ENCODE peak calls at places on chromosomes 4 and X, in six cellular contexts. T is tibial artery, C is ovary, R is mammary epithelial cell, L is cardiac muscle cell, D is MM.1S. Q is an unnamed sample. For H3K4me1, the result is how much of the 10 kb centered on the place peaks cover.

GRCh38 chrX:22109442-22109841 is 77.3 kb downstream of the PHEX start:
- DNase-seq in T (no peak), R (peak), C (no peak), D (no peak), L (no peak), Q (no peak)

GRCh38 chrX:6169407-6169806 is 59.3 kb downstream of the NLGN4X start:
- DNase-seq in L (no peak), T (no peak), D (no peak), C (no peak), R (no peak), Q (no peak)

GRCh38 chrX:41808042-41808441 is 84.1 kb downstream of the GPR82 start:
- DNase-seq in T (no peak), D (no peak), L (no peak), C (no peak), R (no peak), Q (no peak)

GRCh38 chr4:32440391-32440790 is 1720.2 kb downstream of the PCDH7 start:
- DNase-seq in C (no peak), T (no peak), D (no peak), L (no peak), R (no peak), Q (no peak)

GRCh38 chr4:95585016-95585695 is 36.4 kb upstream of the UNC5C start:
- DNase-seq in T (no peak), D (no peak), C (no peak), R (peak), L (no peak), Q (no peak)

GRCh38 chr4:34181311-34181808 is 2063.0 kb downstream of the ARAP2 start:
- DNase-seq in R (peak), C (no peak), T (no peak), D (no peak), L (no peak), Q (no peak)

GRCh38 chrX:71619193-71619592 is 882 bp upstream of the CXCR3 start:
- DNase-seq in D (no peak), T (no peak), C (no peak), R (no peak), L (no peak), Q (no peak)

GRCh38 chr4:152109585-152110509 is 349.0 kb upstream of the GATB start:
- DNase-seq in T (no peak), D (no peak), R (no peak), L (no peak), C (no peak), Q (no peak)

GRCh38 chrX:75547783-75548182 is 24.9 kb upstream of the ZDHHC15 start:
- DNase-seq in R (no peak), T (peak), D (no peak), L (peak), C (peak), Q (peak)

GRCh38 chrX:30748337-30748960 is 95.2 kb downstream of the GK start:
- DNase-seq in R (no peak), T (no peak), D (no peak), C (no peak), L (no peak), Q (no peak)

GRCh38 chrX:15215366-15215765 is 54.5 kb downstream of the ASB9 start:
- DNase-seq in T (no peak), C (no peak), D (no peak), R (no peak), L (no peak), Q (no peak)

GRCh38 chrX:25737540-25737939 is 400.6 kb upstream of the MAGEB18 start:
- DNase-seq in C (no peak), R (no peak), T (no peak), L (no peak), D (no peak), Q (no peak)

GRCh38 chrX:122739770-122740169 is 444.3 kb upstream of the GRIA3 start:
- DNase-seq in D (no peak), L (no peak), C (no peak), T (no peak), R (no peak), Q (no peak)

GRCh38 chrX:134572816-134573682 is 85.2 kb downstream of the PLAC1 start:
- DNase-seq in L (no peak), C (no peak), T (no peak), R (peak), D (no peak), Q (no peak)

GRCh38 chr4:180674629-180675367 is 1568.4 kb upstream of the TENM3 start:
- DNase-seq in T (no peak), L (no peak), R (no peak), C (no peak), D (peak), Q (no peak)

GRCh38 chr4:14446311-14446710 is 556.0 kb upstream of the CPEB2 start:
- DNase-seq in R (peak), T (no peak), L (no peak), D (no peak), C (no peak), Q (no peak)

GRCh38 chr4:115648786-115649185 is 535.4 kb upstream of the NDST4 start:
- DNase-seq in L (no peak), T (no peak), R (no peak), D (no peak), C (no peak), Q (no peak)

GRCh38 chr4:82219346-82219745 is 154.4 kb downstream of the HNRNPD start:
- DNase-seq in C (no peak), L (no peak), R (no peak), T (no peak), D (no peak), Q (no peak)

GRCh38 chr4:82213485-82214162 is 160.2 kb downstream of the HNRNPD start:
- DNase-seq in D (peak), C (no peak), R (no peak), T (no peak), L (no peak), Q (no peak)

GRCh38 chr4:82215800-82216199 is 158.0 kb downstream of the HNRNPD start:
- DNase-seq in L (no peak), T (no peak), D (no peak), R (no peak), C (no peak), Q (no peak)

GRCh38 chr4:82216231-82216630 is 157.6 kb downstream of the HNRNPD start:
- DNase-seq in T (no peak), R (no peak), L (no peak), C (no peak), D (no peak), Q (no peak)

GRCh38 chr4:82217986-82218715 is 155.6 kb downstream of the HNRNPD start:
- DNase-seq in C (no peak), R (no peak), L (no peak), D (peak), T (no peak), Q (no peak)
- TF ChIP-seq CTCF in C (no peak), R (peak), L (peak), D (peak), T (no peak), Q (no peak)

GRCh38 chrX:119635799-119636198 is 29.6 kb upstream of the NKRF start:
- DNase-seq in C (no peak), D (no peak), L (no peak), T (no peak), R (no peak), Q (no peak)
- H3K4me1 ChIP-seq in C (under half), D (under half), L (under half), T (under half), R (under half), Q (under half)

GRCh38 chrX:47513697-47514085 is 30.7 kb upstream of the ZNF41 start:
- DNase-seq in L (no peak), R (no peak), D (no peak), C (no peak), T (no peak), Q (no peak)
- H3K27ac ChIP-seq in L (no peak), R (no peak), D (no peak), C (no peak), T (no peak), Q (no peak)

DNA sequence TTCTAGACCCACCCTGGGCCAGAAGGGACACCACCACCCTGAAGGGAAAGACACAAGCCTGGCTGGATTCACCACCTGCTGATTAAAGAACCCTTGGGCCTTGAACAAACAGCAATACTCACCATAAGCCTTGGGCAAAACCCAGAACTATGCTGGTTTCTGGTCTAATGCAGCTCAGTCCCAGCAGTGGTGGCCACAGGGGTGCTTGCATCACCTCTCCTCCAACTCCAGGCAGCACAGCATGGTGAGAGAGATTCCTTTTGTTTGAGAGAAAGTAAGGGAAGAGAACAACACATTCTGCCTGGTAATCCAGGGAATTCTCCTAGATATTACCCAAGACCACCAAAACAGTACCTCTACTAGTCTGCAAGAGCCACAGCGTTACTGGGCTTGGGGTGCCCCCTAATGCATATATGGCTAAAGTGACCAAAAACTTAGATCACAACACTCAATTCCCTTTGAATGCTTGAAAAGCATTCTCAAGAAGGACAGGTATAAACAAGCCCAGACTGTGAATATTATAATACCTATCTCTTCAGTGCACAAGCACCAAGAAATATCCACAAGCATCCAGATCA is 25.7 kb downstream of the RNF128 start:
- DNase-seq in C (no peak), D (no peak), L (peak), R (peak), T (no peak), Q (no peak)
- TF ChIP-seq CTCF in C (no peak), D (no peak), L (no peak), R (peak), T (no peak), Q (no peak)

GRCh38 chr4:40306203-40306602 is 28.9 kb upstream of the CHRNA9 start:
- DNase-seq in D (no peak), L (no peak), C (no peak), T (peak), R (no peak), Q (no peak)
- H3K4me1 ChIP-seq in D (half or more), L (under half), C (under half), T (under half), R (under half), Q (under half)

DNA sequence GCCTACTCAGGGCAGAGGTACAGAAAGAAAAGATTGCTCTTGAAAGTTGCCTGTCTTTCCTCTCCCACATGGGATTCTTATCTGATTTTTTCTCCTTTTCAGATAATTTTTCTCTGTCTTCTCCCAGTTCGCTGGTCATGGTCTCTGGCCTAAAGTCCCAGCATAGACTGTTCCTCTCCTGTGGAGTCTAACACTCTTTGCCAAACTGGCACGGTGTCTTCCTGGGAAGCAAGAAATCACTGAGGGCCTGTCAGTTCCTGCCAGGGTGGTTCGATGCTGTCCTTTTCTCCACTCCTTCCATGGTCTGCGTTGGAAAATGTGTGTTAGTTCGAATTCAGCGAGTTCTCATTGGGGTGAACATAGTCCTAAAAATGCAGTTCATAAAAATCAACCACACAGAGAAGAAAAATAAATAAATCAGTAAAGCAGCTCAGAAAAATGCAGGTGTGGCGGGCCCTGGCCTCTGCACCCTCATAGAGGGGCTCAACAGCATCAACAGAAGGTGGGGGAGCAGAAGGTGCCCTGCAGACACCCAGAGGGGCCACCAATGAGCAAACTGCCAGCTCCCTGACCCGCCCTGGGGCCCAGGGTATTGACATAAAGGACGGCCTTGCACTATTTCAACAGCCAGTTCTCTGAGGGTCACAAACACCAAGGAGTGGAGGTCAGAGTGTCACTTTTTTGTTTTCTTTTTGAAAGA is 2.1 kb downstream of the RGN start:
- DNase-seq in C (no peak), T (no peak), D (no peak), R (no peak), L (no peak), Q (no peak)
- H3K27ac ChIP-seq in C (no peak), T (no peak), D (no peak), R (no peak), L (peak), Q (no peak)

GRCh38 chr4:4677825-4678522 is 136.1 kb upstream of the STX18 start:
- DNase-seq in C (no peak), T (no peak), R (no peak), D (no peak), L (peak), Q (no peak)
- TF ChIP-seq CTCF in C (peak), T (no peak), R (no peak), D (peak), L (peak), Q (no peak)

DNA sequence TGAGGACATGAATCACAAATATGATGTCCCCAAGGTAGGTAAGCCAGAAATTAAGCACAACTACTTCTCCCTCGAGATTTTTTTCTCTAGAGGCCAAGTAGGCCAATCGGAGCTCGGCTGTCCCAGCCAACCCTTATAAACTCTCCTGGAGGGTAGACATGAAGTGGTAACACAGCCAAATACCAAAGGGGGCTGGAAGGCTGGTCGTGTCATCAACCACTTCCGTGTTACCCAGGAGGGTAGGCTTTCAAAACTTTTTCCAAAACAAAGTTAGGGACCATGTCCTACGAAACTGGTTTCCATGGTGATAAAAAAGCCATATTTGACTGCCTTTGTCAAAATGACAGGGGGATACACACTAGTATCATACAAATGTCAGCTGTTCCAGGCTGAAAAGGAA is 21.0 kb downstream of the BCOR start:
- DNase-seq in D (no peak), L (no peak), R (no peak), T (no peak), C (no peak), Q (no peak)
- H3K4me1 ChIP-seq in D (under half), L (under half), R (under half), T (under half), C (under half), Q (under half)